ENCODE peak calls at places on chromosomes 11 and 22, in five cellular contexts. W is H54; T is activated CD4-positive, alpha-beta T cell treated with anti-CD3 and anti-CD28 coated beads, Interleukin-2, amount 10 ng/mL, durations not matched to agents 7 days and 5 days; C is AG10803; G is endothelial cell. A is an unnamed sample.

GRCh38 chr11:79173615-79174014 is 267.2 kb downstream of the TENM4 start:
- DNase-seq in C (peak; percentile 89), W (peak; percentile 45), T (no peak), G (no peak), A (no peak)

GRCh38 chr11:44418438-44418795 is 108.5 kb upstream of the ALX4 start:
- DNase-seq in C (no peak), T (no peak), W (no peak), G (no peak), A (no peak)

GRCh38 chr11:106413222-106413621 is 335.8 kb downstream of the AASDHPPT start:
- DNase-seq in C (no peak), G (no peak), T (no peak), W (no peak), A (peak; percentile 39)

GRCh38 chr11:109993786-109994185 is 99.4 kb upstream of the ZC3H12C start:
- DNase-seq in T (no peak), G (no peak), C (peak; percentile 95), W (no peak), A (no peak)

GRCh38 chr11:108025387-108026080 is 16.8 kb downstream of the CUL5 start:
- DNase-seq in G (peak; percentile 36), C (no peak), T (no peak), W (no peak), A (peak; percentile 36)

GRCh38 chr11:35105319-35106063 is 33.5 kb upstream of the CD44 start:
- DNase-seq in T (no peak), G (no peak), C (peak; percentile 57), W (no peak), A (no peak)

GRCh38 chr11:113197456-113197855 is 116.9 kb upstream of the TTC12 start:
- DNase-seq in W (no peak), C (peak; percentile 22), T (no peak), G (no peak), A (no peak)

GRCh38 chr11:60891103-60891741 is 15.2 kb downstream of the PRPF19 start:
- DNase-seq in C (no peak), G (no peak), T (no peak), W (no peak), A (no peak)

GRCh38 chr11:100636536-100636935 is 50.6 kb upstream of the ARHGAP42 start:
- DNase-seq in W (no peak), C (no peak), T (no peak), G (no peak), A (no peak)

GRCh38 chr11:84384637-84385227 is 1098.6 kb upstream of the CCDC90B start:
- DNase-seq in T (peak; percentile 17), G (peak; percentile 50), C (peak; percentile 55), W (no peak), A (peak; percentile 45)

GRCh38 chr11:35629511-35629910 is 11.3 kb downstream of the FJX1 start:
- DNase-seq in C (no peak), W (no peak), T (no peak), G (no peak), A (no peak)

GRCh38 chr11:68461284-68461861 is 821 bp downstream of the PPP6R3 start:
- DNase-seq in C (no peak), T (no peak), G (no peak), W (peak; percentile 1), A (peak; percentile 8)

GRCh38 chr22:40215266-40215665 is 37.5 kb downstream of the TNRC6B start:
- DNase-seq in C (peak; percentile 64), T (no peak), G (no peak), W (no peak), A (no peak)

GRCh38 chr22:47372596-47373385 is 610.3 kb downstream of the TBC1D22A start:
- DNase-seq in C (no peak), T (no peak), G (no peak), W (no peak), A (no peak)

GRCh38 chr11:66076561-66076960 is 6.5 kb downstream of the PACS1 start:
- DNase-seq in G (no peak), T (no peak), W (no peak), C (peak; percentile 78), A (no peak)